ENCODE peak calls at places on chromosomes 2 and 18, in nine cellular contexts. N, J, Z, U, S, M, D, L and O are unnamed samples.

GRCh38 chr2:100321881-100322820 is at the start of gene LONRF2:
- DNase-seq in N (no peak), J (peak), Z (no peak), U (peak), S (peak), M (no peak), D (peak), L (peak), O (peak)

GRCh38 chr18:22865354-22866116 is 67.6 kb upstream of the RBBP8 start:
- DNase-seq in N (no peak), J (no peak), Z (no peak), U (no peak), S (peak), M (no peak), D (no peak), L (no peak), O (no peak)

GRCh38 chr2:223486741-223487140 is 115.4 kb downstream of the SCG2 start:
- DNase-seq in N (no peak), J (no peak), Z (no peak), U (no peak), S (no peak), M (no peak), D (no peak), L (no peak), O (no peak)

GRCh38 chr2:232588680-232589585 is 38.4 kb downstream of the EIF4E2 start:
- DNase-seq in N (no peak), J (no peak), Z (no peak), U (peak), S (peak), M (peak), D (peak), L (no peak), O (peak)

GRCh38 chr2:108909917-108910515 is 79.0 kb downstream of the EDAR start:
- DNase-seq in N (no peak), J (no peak), Z (no peak), U (no peak), S (no peak), M (no peak), D (no peak), L (no peak), O (no peak)

GRCh38 chr18:11761553-11761952 is 72.5 kb downstream of the GNAL start:
- DNase-seq in N (no peak), J (no peak), Z (no peak), U (peak), S (no peak), M (no peak), D (no peak), L (no peak), O (no peak)

GRCh38 chr2:239884875-239885274 is 140.3 kb downstream of the NDUFA10 start:
- DNase-seq in N (no peak), J (no peak), Z (no peak), U (no peak), S (no peak), M (no peak), D (no peak), L (no peak), O (no peak)

GRCh38 chr2:14749869-14750268 is 117.4 kb downstream of the LRATD1 start:
- DNase-seq in N (no peak), J (no peak), Z (no peak), U (no peak), S (no peak), M (peak), D (no peak), L (no peak), O (no peak)

GRCh38 chr2:135585586-135585985 is 54.3 kb downstream of the R3HDM1 start:
- DNase-seq in N (no peak), J (peak), Z (no peak), U (no peak), S (no peak), M (peak), D (no peak), L (peak), O (no peak)